ENCODE peak calls at places on chromosomes 2 and 18, in six cellular contexts. L, E, S, G, P and X are unnamed samples.

GRCh38 chr18:3554091-3554601 is 104.2 kb downstream of the TGIF1 start:
- DNase-seq in L (peak; percentile 71), E (peak; percentile 93), G (peak; percentile 51), P (peak; percentile 56), S (peak; percentile 31), X (no peak)

GRCh38 chr2:7867858-7868257 is 814.0 kb upstream of the ID2 start:
- DNase-seq in S (no peak), G (no peak), P (no peak), E (no peak), L (no peak), X (no peak)

GRCh38 chr18:74496508-74497307 is 545 bp downstream of the CNDP2 start:
- DNase-seq in G (no peak), L (peak; percentile 58), S (peak; percentile 76), P (no peak), E (peak; percentile 69), X (peak; percentile 42)

GRCh38 chr2:36413218-36413617 is 57.6 kb downstream of the CRIM1 start:
- DNase-seq in S (no peak), L (no peak), E (no peak), G (no peak), P (no peak), X (peak; percentile 47)

GRCh38 chr2:151410485-151410833 is 757 bp downstream of the RIF1 start:
- DNase-seq in P (no peak), S (peak; percentile 27), E (peak; percentile 69), L (no peak), G (peak; percentile 31), X (peak; percentile 5)

GRCh38 chr2:217652761-217653160 is 350.0 kb downstream of the TNS1 start:
- DNase-seq in S (no peak), L (no peak), E (no peak), P (no peak), G (no peak), X (peak; percentile 15)

GRCh38 chr2:184611221-184612085 is 13.1 kb downstream of the ZNF804A start:
- DNase-seq in P (no peak), S (peak; percentile 32), G (no peak), L (no peak), E (peak; percentile 5), X (peak; percentile 48)

GRCh38 chr2:18412980-18413793 is 147.3 kb downstream of the RDH14 start:
- DNase-seq in P (no peak), L (no peak), G (no peak), E (no peak), S (peak; percentile 24), X (peak; percentile 55)

GRCh38 chr2:16525265-16525887 is 140.3 kb downstream of the CYRIA start:
- DNase-seq in E (peak; percentile 70), G (peak; percentile 36), L (peak; percentile 63), P (peak; percentile 89), S (peak; percentile 14), X (no peak)

GRCh38 chr2:26911911-26912861 is 58.3 kb upstream of the MAPRE3 start:
- DNase-seq in L (peak; percentile 64), E (peak; percentile 54), S (no peak), P (peak; percentile 62), G (peak; percentile 80), X (no peak)

GRCh38 chr2:242038166-242038927 is 168.8 kb downstream of the RTP5 start:
- DNase-seq in P (no peak), E (no peak), S (no peak), G (no peak), L (peak; percentile 20), X (no peak)

DNA sequence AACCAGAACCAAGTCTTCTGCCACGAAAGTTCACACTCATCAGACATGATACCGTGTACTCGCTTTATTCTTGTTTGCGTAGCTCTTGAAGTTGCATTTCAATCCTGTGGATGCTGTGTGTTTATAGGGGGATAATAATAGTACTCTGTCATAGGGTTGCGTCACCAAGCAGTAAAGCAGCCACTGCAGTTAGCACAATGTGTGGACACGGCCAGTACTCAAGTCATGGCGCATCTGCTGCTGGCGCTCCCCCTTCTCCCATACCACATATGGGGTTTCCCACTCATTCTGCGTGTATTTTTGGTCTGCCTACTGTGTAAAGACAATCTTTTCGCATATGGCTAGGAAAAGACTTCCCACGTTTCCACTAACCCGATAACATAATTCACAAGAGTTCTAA is 2.1 kb upstream of the ZBTB14 start:
- DNase-seq in S (peak; percentile 4), G (no peak), P (no peak), E (no peak), L (no peak), X (no peak)
- H3K4me2 ChIP-seq in S (no peak overlapping the region), G (no peak overlapping the region), P (no peak overlapping the region), E (no peak overlapping the region), L (no peak overlapping the region), X (no peak overlapping the region)

GRCh38 chr2:112008910-112009485 is 46.1 kb upstream of the TMEM87B start:
- DNase-seq in P (no peak), G (no peak), S (no peak), E (no peak), L (no peak), X (no peak)
- H2BK15ac ChIP-seq in P (no peak overlapping the region), G (no peak overlapping the region), S (no peak overlapping the region), E (no peak overlapping the region), L (no peak overlapping the region), X (no peak overlapping the region)

DNA sequence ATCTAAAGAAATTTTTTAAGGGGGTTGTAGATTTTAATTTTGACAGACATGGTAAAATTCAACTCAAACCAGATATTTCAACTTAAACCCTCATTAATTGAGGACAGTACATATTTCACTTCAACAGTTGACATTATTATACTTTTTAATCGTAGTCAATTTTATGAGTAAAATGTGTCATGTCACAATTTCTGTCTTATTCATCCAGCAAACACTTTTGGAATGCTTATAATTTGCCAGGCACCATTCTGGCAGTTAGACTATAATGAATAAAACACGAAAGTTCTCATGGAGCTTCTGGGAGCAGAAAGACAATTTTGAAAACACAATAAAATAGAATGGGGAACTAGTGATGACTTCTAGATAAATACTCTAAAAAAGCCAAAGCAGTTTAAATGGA is 1094.8 kb downstream of the SUCLG1 start:
- DNase-seq in P (no peak), S (no peak), L (no peak), G (no peak), E (no peak), X (no peak)
- H3K4me2 ChIP-seq in P (no peak overlapping the region), S (no peak overlapping the region), L (no peak overlapping the region), G (no peak overlapping the region), E (no peak overlapping the region), X (no peak overlapping the region)

DNA sequence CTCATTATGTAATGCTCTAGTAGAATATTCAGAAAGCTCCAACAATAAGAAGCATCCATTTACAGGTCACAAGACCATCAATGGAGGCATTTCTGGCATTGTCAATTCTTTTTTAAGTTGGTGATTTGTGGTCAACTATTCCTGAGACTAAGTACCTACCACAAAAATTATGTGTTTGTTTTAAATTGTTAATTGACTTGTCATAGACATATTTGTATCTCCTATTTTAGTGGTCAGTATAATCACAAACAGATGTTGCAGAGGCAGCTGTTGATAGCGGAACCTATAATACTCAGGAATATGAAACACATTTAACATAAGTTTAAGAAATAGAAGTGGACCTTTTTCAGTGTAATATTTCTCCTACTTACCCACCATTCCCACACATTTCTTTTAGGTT is 430.1 kb downstream of the CCDC85A start:
- DNase-seq in E (no peak), L (no peak), S (no peak), G (no peak), P (no peak), X (no peak)
- H2BK15ac ChIP-seq in E (no peak overlapping the region), L (no peak overlapping the region), S (no peak overlapping the region), G (no peak overlapping the region), P (no peak overlapping the region), X (no peak overlapping the region)